ENCODE peak calls at places on chromosome 18, in nine cellular contexts. S, C, N, G, P, J, T, R and D are unnamed samples.

GRCh38 chr18:56036673-56037072 is 448.7 kb upstream of the TCF4 start:
- DNase-seq in N (no peak), S (no peak), G (no peak), P (no peak), C (no peak), T (no peak), J (no peak), R (no peak), D (no peak)

GRCh38 chr18:65608471-65608870 is 142.3 kb upstream of the CDH7 start:
- DNase-seq in T (peak; percentile 0), P (peak; percentile 7), R (no peak), S (no peak), C (no peak), N (no peak), J (no peak), G (no peak), D (no peak)

GRCh38 chr18:54254265-54254758 is 15.0 kb upstream of the POLI start:
- DNase-seq in N (no peak), J (peak; percentile 34), C (no peak), T (peak; percentile 53), P (peak; percentile 89), S (no peak), R (no peak), G (no peak), D (peak; percentile 7)

GRCh38 chr18:57727952-57728807 is 74.9 kb downstream of the ATP8B1 start:
- DNase-seq in R (no peak), S (no peak), J (no peak), C (no peak), G (no peak), N (no peak), T (no peak), P (peak; percentile 62), D (no peak)

GRCh38 chr18:56161604-56162003 is 476.8 kb downstream of the TXNL1 start:
- DNase-seq in N (no peak), J (no peak), S (no peak), P (no peak), T (no peak), C (no peak), R (no peak), G (no peak), D (no peak)

GRCh38 chr18:49174478-49174877 is 223.7 kb upstream of the SMAD7 start:
- DNase-seq in T (no peak), G (no peak), R (no peak), J (no peak), S (peak; percentile 29), N (no peak), P (peak; percentile 50), C (no peak), D (peak; percentile 69)

GRCh38 chr18:7626175-7626921 is 59.2 kb downstream of the PTPRM start:
- DNase-seq in C (no peak), S (no peak), R (no peak), P (no peak), T (no peak), G (no peak), J (no peak), N (no peak), D (no peak)

GRCh38 chr18:48409591-48410094 is 460 bp upstream of the ZBTB7C start:
- DNase-seq in C (no peak), T (no peak), S (no peak), N (peak; percentile 30), R (peak; percentile 60), P (no peak), J (no peak), G (peak; percentile 25), D (no peak)

GRCh38 chr18:79472176-79472575 is 76.4 kb downstream of the NFATC1 start:
- DNase-seq in S (no peak), N (no peak), C (no peak), T (no peak), R (no peak), P (no peak), G (no peak), J (no peak), D (no peak)

GRCh38 chr18:79471048-79471447 is 75.3 kb downstream of the NFATC1 start:
- DNase-seq in T (no peak), N (no peak), C (no peak), S (no peak), R (no peak), G (no peak), J (no peak), P (no peak), D (no peak)

GRCh38 chr18:79470547-79470946 is 74.8 kb downstream of the NFATC1 start:
- DNase-seq in J (no peak), S (no peak), T (no peak), C (no peak), P (no peak), G (no peak), N (no peak), R (no peak), D (no peak)

GRCh38 chr18:79469309-79469708 is 73.6 kb downstream of the NFATC1 start:
- DNase-seq in S (no peak), G (no peak), N (no peak), J (no peak), R (no peak), C (no peak), P (no peak), T (no peak), D (no peak)

DNA sequence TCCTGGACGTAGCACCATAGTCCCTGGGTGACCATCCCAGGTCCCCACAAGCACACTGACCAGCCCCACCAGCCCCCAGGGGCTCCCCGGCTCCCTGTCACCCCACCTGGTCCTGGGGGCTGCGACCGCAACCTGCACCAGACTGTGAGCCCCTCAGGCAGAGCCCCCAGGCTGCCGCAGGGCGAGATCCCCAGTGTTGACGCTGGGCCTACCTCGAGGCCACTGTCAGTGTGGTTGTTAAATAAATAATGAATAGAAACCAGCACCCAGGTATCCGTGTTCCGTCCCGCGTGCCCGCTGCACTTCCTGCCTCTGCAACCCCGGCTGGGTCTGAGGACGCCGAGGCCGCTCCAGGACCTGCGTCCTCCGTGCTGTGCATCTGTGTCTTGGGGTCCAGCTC is 74.0 kb downstream of the NFATC1 start:
- DNase-seq in C (no peak), S (no peak), P (no peak), N (no peak), R (no peak), G (no peak), T (no peak), J (no peak), D (no peak)
- TF ChIP-seq CTCF in C (no peak), S (no peak), P (no peak), N (no peak), R (no peak), G (no peak), T (no peak), J (no peak), D (no peak)

GRCh38 chr18:8963876-8964275 is 138.6 kb upstream of the NDUFV2 start:
- DNase-seq in N (no peak), T (no peak), P (no peak), J (no peak), R (no peak), S (no peak), G (no peak), C (no peak), D (no peak)

GRCh38 chr18:8960740-8961657 is 141.5 kb upstream of the NDUFV2 start:
- DNase-seq in N (no peak), G (no peak), R (no peak), P (peak; percentile 92), T (peak; percentile 63), J (no peak), S (no peak), C (no peak), D (peak; percentile 74)

GRCh38 chr18:8965398-8965797 is 137.1 kb upstream of the NDUFV2 start:
- DNase-seq in G (no peak), J (no peak), S (no peak), C (no peak), T (no peak), P (no peak), R (no peak), N (no peak), D (no peak)

GRCh38 chr18:8962192-8962772 is 140.2 kb upstream of the NDUFV2 start:
- DNase-seq in C (no peak), S (no peak), N (no peak), J (no peak), T (no peak), P (no peak), R (no peak), G (no peak), D (no peak)

GRCh38 chr18:8962906-8963635 is 139.4 kb upstream of the NDUFV2 start:
- DNase-seq in S (no peak), P (peak; percentile 50), G (no peak), C (no peak), J (no peak), R (no peak), T (peak; percentile 18), N (no peak), D (no peak)
- TF ChIP-seq CTCF in S (no peak), P (no peak), G (no peak), C (no peak), J (no peak), R (no peak), T (no peak), N (no peak), D (no peak)

GRCh38 chr18:80026363-80026762 is 7.9 kb upstream of the RBFA start:
- DNase-seq in C (no peak), G (no peak), R (no peak), N (no peak), J (no peak), S (no peak), P (no peak), T (no peak), D (no peak)

GRCh38 chr18:80022613-80023012 is 11.6 kb upstream of the RBFA start:
- DNase-seq in J (no peak), P (peak; percentile 23), N (no peak), G (no peak), C (no peak), S (no peak), T (peak; percentile 9), R (no peak), D (no peak)

GRCh38 chr18:80023173-80023572 is 11.1 kb upstream of the RBFA start:
- DNase-seq in N (no peak), T (peak; percentile 49), S (no peak), P (peak; percentile 12), C (no peak), J (no peak), G (no peak), R (no peak), D (no peak)
- TF ChIP-seq CTCF in N (peak; percentile 9), T (peak; percentile 46), S (no peak), P (peak; percentile 35), C (no peak), J (no peak), G (peak; percentile 70), R (no peak), D (peak; percentile 72)

GRCh38 chr18:39838831-39839230 is 2116.2 kb upstream of the PIK3C3 start:
- DNase-seq in N (no peak), S (no peak), J (no peak), R (no peak), T (no peak), C (no peak), G (no peak), P (peak; percentile 6), D (no peak)

GRCh38 chr18:39839782-39840181 is 2115.3 kb upstream of the PIK3C3 start:
- DNase-seq in T (no peak), R (no peak), J (no peak), N (no peak), G (no peak), P (peak; percentile 43), S (no peak), C (no peak), D (peak; percentile 33)

GRCh38 chr18:39834636-39835035 is 2120.4 kb upstream of the PIK3C3 start:
- DNase-seq in S (no peak), J (no peak), N (no peak), R (no peak), P (no peak), T (no peak), G (no peak), C (no peak), D (no peak)

GRCh38 chr18:39840406-39840805 is 2114.6 kb upstream of the PIK3C3 start:
- DNase-seq in S (no peak), P (peak; percentile 26), R (no peak), G (no peak), T (no peak), C (no peak), N (no peak), J (no peak), D (peak; percentile 65)

GRCh38 chr18:39835303-39836030 is 2119.6 kb upstream of the PIK3C3 start:
- DNase-seq in P (peak; percentile 62), S (no peak), J (no peak), N (no peak), C (no peak), G (no peak), R (no peak), T (peak; percentile 1), D (peak; percentile 38)
- TF ChIP-seq CTCF in P (peak; percentile 14), S (no peak), J (no peak), N (no peak), C (no peak), G (no peak), R (no peak), T (no peak), D (peak; percentile 40)